ENCODE peak calls at places on chromosomes 5 and 9, in eight cellular contexts. S is sigmoid colon, X is suprapubic skin, M is ovary, V is adrenal gland, P is transverse colon, Q is stomach, K is IMR-90. U is an unnamed sample. For H3K36me3, the result is how much of the 10 kb centered on the place peaks cover.

GRCh38 chr9:114284316-114285060 is 38.4 kb upstream of the ORM1 start:
- DNase-seq in S (peak), X (peak), M (peak), V (no peak), P (no peak), Q (no peak), K (no peak), U (no peak)

GRCh38 chr9:92963831-92964606 is 16.7 kb downstream of the FGD3 start:
- DNase-seq in S (no peak), X (peak), M (no peak), V (no peak), P (peak), Q (peak), K (no peak), U (peak)

GRCh38 chr5:176611435-176611834 is 1.5 kb upstream of the GPRIN1 start:
- DNase-seq in S (no peak), X (no peak), M (peak), V (peak), P (peak), Q (peak), K (peak), U (peak)

GRCh38 chr9:109315889-109316640 is 4.8 kb downstream of the EPB41L4B start:
- DNase-seq in S (no peak), X (peak), M (peak), V (peak), P (peak), Q (peak), K (peak), U (peak)

GRCh38 chr5:123610665-123611406 is 98.9 kb downstream of the CSNK1G3 start:
- DNase-seq in S (no peak), X (no peak), M (no peak), V (peak), P (no peak), Q (no peak), K (peak), U (no peak)

GRCh38 chr9:2663486-2663885 is 41.9 kb downstream of the VLDLR start:
- DNase-seq in S (no peak), X (no peak), M (no peak), V (no peak), P (no peak), Q (no peak), K (no peak), U (peak)

GRCh38 chr5:179181988-179182387 is 121.8 kb downstream of the ZNF354C start:
- DNase-seq in S (no peak), X (no peak), M (no peak), V (no peak), P (no peak), Q (no peak), K (no peak), U (no peak)

GRCh38 chr5:156476704-156477103 is 149.7 kb downstream of the SGCD start:
- DNase-seq in S (no peak), X (no peak), M (no peak), V (no peak), P (no peak), Q (no peak), K (no peak), U (no peak)

GRCh38 chr5:43428034-43428712 is 16.0 kb upstream of the CCL28 start:
- DNase-seq in S (no peak), X (no peak), M (no peak), V (no peak), P (no peak), Q (no peak), K (peak), U (no peak)

GRCh38 chr9:80664327-80665210 is 1024.8 kb downstream of the TLE1 start:
- DNase-seq in S (no peak), X (no peak), M (no peak), V (no peak), P (no peak), Q (no peak), K (peak), U (no peak)

GRCh38 chr9:34823778-34824177 is 113.8 kb upstream of the CCL21 start:
- DNase-seq in S (no peak), X (no peak), M (no peak), V (no peak), P (no peak), Q (no peak), K (no peak), U (no peak)

GRCh38 chr9:117487555-117488175 is 72.8 kb upstream of the ASTN2 start:
- DNase-seq in S (peak), X (peak), M (peak), V (peak), P (peak), Q (peak), K (peak), U (peak)

GRCh38 chr9:98316445-98317133 is 61.1 kb upstream of the TBC1D2 start:
- DNase-seq in S (no peak), X (no peak), M (no peak), V (no peak), P (no peak), Q (no peak), K (no peak), U (no peak)

GRCh38 chr5:112200132-112200531 is 218.9 kb downstream of the EPB41L4A start:
- DNase-seq in S (no peak), X (no peak), M (no peak), V (no peak), P (no peak), Q (no peak), K (no peak), U (no peak)

GRCh38 chr5:96220610-96221390 is 212.2 kb downstream of the PCSK1 start:
- DNase-seq in S (no peak), X (no peak), M (no peak), V (no peak), P (no peak), Q (no peak), K (peak), U (no peak)

GRCh38 chr9:134391319-134392231 is 65.3 kb downstream of the RXRA start:
- DNase-seq in S (no peak), X (no peak), M (no peak), V (no peak), P (peak), Q (no peak), K (no peak), U (no peak)

GRCh38 chr5:123035320-123035949 is 1.1 kb downstream of the PPIC start:
- DNase-seq in S (peak), X (peak), M (peak), V (peak), P (peak), Q (peak), K (peak), U (no peak)

GRCh38 chr5:76714771-76715483 is 999 bp upstream of the F2R start:
- DNase-seq in S (no peak), X (no peak), M (peak), V (peak), P (peak), Q (no peak), K (no peak), U (no peak)

GRCh38 chr5:50658243-50658642 is 8.2 kb upstream of the PARP8 start:
- DNase-seq in S (no peak), X (no peak), M (no peak), V (no peak), P (no peak), Q (no peak), K (no peak), U (no peak)

GRCh38 chr5:35773936-35774335 is 82.8 kb upstream of the IL7R start:
- DNase-seq in S (no peak), X (no peak), M (no peak), V (no peak), P (no peak), Q (no peak), K (peak), U (no peak)

GRCh38 chr9:91151741-91152095 is 210.0 kb downstream of the AUH start:
- DNase-seq in S (no peak), X (no peak), M (no peak), V (no peak), P (no peak), Q (no peak), K (no peak), U (no peak)

GRCh38 chr9:110029422-110029814 is 178.5 kb downstream of the C9orf152 start:
- DNase-seq in S (no peak), X (no peak), M (no peak), V (no peak), P (no peak), Q (no peak), K (peak), U (no peak)

GRCh38 chr9:23324511-23324910 is 501.5 kb downstream of the ELAVL2 start:
- DNase-seq in S (no peak), X (no peak), M (no peak), V (no peak), P (no peak), Q (no peak), K (no peak), U (no peak)

GRCh38 chr9:137350696-137351584 is 48.9 kb upstream of the NRARP start:
- DNase-seq in S (no peak), X (no peak), M (no peak), V (no peak), P (no peak), Q (peak), K (no peak), U (no peak)

GRCh38 chr5:96641922-96642640 is 20.1 kb upstream of the CAST start:
- DNase-seq in S (no peak), X (no peak), M (no peak), V (no peak), P (no peak), Q (no peak), K (no peak), U (no peak)

DNA sequence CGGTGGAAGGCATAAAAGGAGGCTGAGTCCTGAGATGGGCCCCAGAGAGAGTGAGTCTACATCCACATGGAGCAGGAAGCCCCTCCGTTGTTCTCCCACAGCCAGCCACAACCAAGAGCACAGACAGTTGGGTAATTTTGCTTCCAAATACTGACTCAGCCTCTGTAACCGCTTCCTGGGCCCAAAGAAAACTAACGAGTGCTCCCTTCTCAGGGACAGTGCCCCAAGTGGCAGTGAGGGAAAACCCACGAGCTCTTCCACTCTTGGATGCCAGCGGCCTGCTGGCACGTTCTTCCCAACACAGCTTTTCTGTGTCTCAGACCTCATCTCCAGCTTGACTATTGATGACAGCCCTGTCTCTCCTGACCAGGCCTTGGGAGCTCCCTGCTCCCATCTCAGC is 207.6 kb downstream of the FSTL4 start:
- DNase-seq in S (no peak), X (no peak), M (no peak), V (no peak), P (no peak), Q (no peak), K (no peak), U (no peak)
- TF ChIP-seq CTCF in S (no peak), X (no peak), M (no peak), V (no peak), P (no peak), Q (no peak), K (no peak), U (no peak)

GRCh38 chr9:21825637-21826036 is 23.2 kb downstream of the MTAP start:
- DNase-seq in S (no peak), X (no peak), M (no peak), V (no peak), P (no peak), Q (no peak), K (no peak), U (no peak)

GRCh38 chr9:21831841-21832509 is 29.5 kb downstream of the MTAP start:
- DNase-seq in S (no peak), X (no peak), M (no peak), V (no peak), P (no peak), Q (no peak), K (peak), U (no peak)

GRCh38 chr9:21833090-21833801 is 30.8 kb downstream of the MTAP start:
- DNase-seq in S (no peak), X (no peak), M (no peak), V (no peak), P (no peak), Q (no peak), K (no peak), U (no peak)

GRCh38 chr9:21830589-21830988 is 28.2 kb downstream of the MTAP start:
- DNase-seq in S (no peak), X (no peak), M (no peak), V (no peak), P (no peak), Q (no peak), K (peak), U (no peak)

GRCh38 chr9:21828853-21829405 is 26.5 kb downstream of the MTAP start:
- DNase-seq in S (no peak), X (no peak), M (no peak), V (no peak), P (no peak), Q (no peak), K (no peak), U (no peak)
- H3K36me3 ChIP-seq in S (under half), X (half or more), M (under half), V (under half), P (under half), Q (half or more), K (under half), U (under half)

DNA sequence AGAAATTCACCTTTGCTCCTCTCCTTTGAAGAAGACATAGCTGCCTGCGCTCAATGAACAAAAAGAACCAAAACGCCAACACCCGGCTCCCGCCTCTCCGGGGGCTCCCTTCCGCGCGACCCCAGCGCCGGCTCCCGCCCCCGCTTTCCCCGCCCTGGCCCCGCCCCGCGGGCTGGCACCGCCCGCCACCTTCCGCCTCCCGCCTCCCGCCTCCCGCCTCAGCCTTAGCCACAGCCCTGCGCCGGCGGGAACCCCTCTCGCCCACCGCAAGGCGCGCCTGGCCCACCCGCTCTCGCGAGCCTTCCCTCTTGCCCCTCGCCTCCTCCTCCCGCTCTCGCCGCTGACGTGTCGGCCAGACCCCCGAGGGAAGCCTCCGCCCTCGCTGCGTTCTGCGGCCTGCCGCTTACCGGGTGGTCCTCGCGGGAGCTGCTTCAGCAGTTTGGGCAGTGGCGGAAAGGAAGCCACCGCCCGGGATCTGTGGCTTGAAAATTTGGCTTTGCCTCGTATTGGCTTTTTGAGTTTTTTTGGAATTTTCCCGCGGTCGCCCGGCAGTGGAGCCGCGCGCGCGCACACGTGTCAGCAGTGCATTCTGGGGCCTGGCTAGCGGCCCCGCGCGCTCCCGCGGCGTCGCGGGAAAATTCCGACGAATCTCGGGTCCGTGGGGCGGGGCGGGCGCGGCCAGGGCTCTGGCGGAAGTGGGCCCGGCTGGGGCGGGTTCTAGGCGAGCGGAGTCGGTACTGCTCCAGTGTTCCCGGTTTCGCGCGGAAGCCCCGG is at the start of gene FANCC:
- DNase-seq in S (peak), X (peak), M (peak), V (peak), P (peak), Q (peak), K (peak), U (peak)
- TF ChIP-seq POLR2A in S (no peak), X (no peak), M (no peak), V (peak), P (peak), Q (no peak), K (peak), U (no peak)

GRCh38 chr9:127396808-127397721 is at the start of gene SLC2A8:
- DNase-seq in S (peak), X (peak), M (peak), V (peak), P (peak), Q (peak), K (peak), U (peak)
- TF ChIP-seq CTCF in S (peak), X (peak), M (peak), V (peak), P (peak), Q (no peak), K (peak), U (peak)

DNA sequence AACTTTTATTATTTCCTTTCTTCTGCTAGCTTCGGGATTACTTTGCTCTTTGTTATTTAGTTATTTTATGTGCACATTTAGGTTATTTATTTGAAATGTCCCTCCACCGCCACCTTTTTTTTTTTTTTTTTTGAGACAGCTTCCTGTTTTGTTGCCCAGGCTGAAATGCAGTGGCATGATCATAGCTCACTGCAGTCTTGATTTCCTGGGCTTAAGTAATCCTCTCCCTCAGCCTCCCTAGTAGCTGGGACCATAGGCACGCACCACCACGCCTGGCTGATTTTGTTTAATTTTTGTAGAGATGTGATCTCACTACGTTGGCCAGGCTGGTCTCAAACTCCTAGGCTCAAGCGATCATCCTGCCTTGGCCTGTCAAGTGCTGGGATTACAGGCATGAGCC is 38.5 kb downstream of the RIC1 start:
- DNase-seq in S (no peak), X (no peak), M (no peak), V (no peak), P (no peak), Q (no peak), K (no peak), U (no peak)
- H3K36me3 ChIP-seq in S (under half), X (under half), M (under half), V (under half), P (under half), Q (under half), K (under half), U (under half)

GRCh38 chr9:123761905-123762605 is 167.9 kb downstream of the DENND1A start:
- DNase-seq in S (no peak), X (no peak), M (no peak), V (no peak), P (no peak), Q (no peak), K (no peak), U (no peak)
- TF ChIP-seq POLR2A in S (no peak), X (no peak), M (no peak), V (no peak), P (no peak), Q (no peak), K (no peak), U (no peak)

U was measured in gastrocnemius medialis.